ENCODE peak calls at places on chromosome 16, in ten cellular contexts. T, E, Y, W, Z, M, G, D, X and C are unnamed samples.

GRCh38 chr16:77603656-77604055 is 118.7 kb upstream of the NUDT7 start:
- DNase-seq in E (no peak), W (no peak), Y (no peak), M (no peak), G (no peak), D (no peak), Z (no peak), X (no peak), T (no peak), C (no peak)

GRCh38 chr16:76118344-76118743 is 158.9 kb upstream of the CNTNAP4 start:
- DNase-seq in Y (no peak), E (no peak), X (peak), M (no peak), D (no peak), W (no peak), T (no peak), Z (no peak), G (no peak), C (no peak)

GRCh38 chr16:78925071-78925714 is 675.3 kb downstream of the MAF start:
- DNase-seq in E (no peak), T (no peak), M (peak), D (no peak), W (no peak), X (no peak), Y (no peak), G (peak), Z (no peak), C (no peak)

GRCh38 chr16:77359065-77359502 is 75.8 kb downstream of the ADAMTS18 start:
- DNase-seq in W (peak), Y (no peak), T (no peak), X (peak), G (no peak), Z (no peak), M (peak), E (no peak), D (no peak), C (no peak)

GRCh38 chr16:82031116-82032084 is 3.7 kb upstream of the HSD17B2 start:
- DNase-seq in M (peak), X (peak), Y (peak), T (no peak), W (peak), G (peak), D (peak), Z (no peak), E (no peak), C (no peak)

GRCh38 chr16:79769320-79770243 is 169.0 kb upstream of the MAF start:
- DNase-seq in M (no peak), Z (no peak), G (no peak), D (no peak), X (no peak), E (no peak), W (no peak), T (no peak), Y (no peak), C (no peak)

GRCh38 chr16:79653337-79654000 is 52.9 kb upstream of the MAF start:
- DNase-seq in M (no peak), W (peak), Y (peak), D (peak), T (no peak), Z (peak), G (no peak), X (no peak), E (no peak), C (no peak)

GRCh38 chr16:70741779-70742125 is 55.9 kb upstream of the MTSS2 start:
- DNase-seq in M (no peak), D (no peak), Y (no peak), G (no peak), E (no peak), T (no peak), Z (no peak), X (no peak), W (no peak), C (no peak)

GRCh38 chr16:22890976-22891375 is 77.0 kb downstream of the HS3ST2 start:
- DNase-seq in G (no peak), Y (no peak), E (no peak), D (no peak), W (peak), M (no peak), T (no peak), Z (no peak), X (peak), C (no peak)

GRCh38 chr16:58421029-58421428 is 28.8 kb downstream of the GINS3 start:
- DNase-seq in E (no peak), T (no peak), Z (no peak), M (no peak), W (no peak), X (no peak), D (no peak), Y (no peak), G (no peak), C (no peak)

GRCh38 chr16:88613911-88614817 is 24.2 kb upstream of the IL17C start:
- DNase-seq in G (no peak), E (no peak), T (no peak), Z (no peak), Y (no peak), M (peak), D (no peak), W (no peak), X (no peak), C (no peak)

GRCh38 chr16:85460983-85461813 is 151.9 kb upstream of the GSE1 start:
- DNase-seq in M (peak), D (peak), G (no peak), W (peak), E (no peak), T (no peak), Y (peak), X (peak), Z (peak), C (no peak)

GRCh38 chr16:67055712-67056487 is 27.0 kb downstream of the CBFB start:
- DNase-seq in D (no peak), Y (no peak), W (no peak), M (peak), Z (no peak), E (no peak), T (no peak), G (peak), X (peak), C (no peak)

GRCh38 chr16:3292604-3293003 is 9.3 kb downstream of the ZNF263 start:
- DNase-seq in W (no peak), Y (no peak), G (no peak), M (peak), D (no peak), E (no peak), T (no peak), Z (no peak), X (no peak), C (no peak)

GRCh38 chr16:85554114-85554790 is 58.9 kb upstream of the GSE1 start:
- DNase-seq in E (no peak), Y (peak), T (peak), D (peak), M (peak), G (peak), Z (peak), W (peak), X (peak), C (peak)